ENCODE peak calls at places on chromosomes 6 and 20, in seven cellular contexts. One of them, this sample, is unnamed.

GRCh38 chr6:139925894-139926641 is 551.6 kb upstream of the CITED2 start:
- DNase-seq in OCI-LY7: no peak
- DNase-seq in CD8-positive, alpha-beta T cell: no peak
- DNase-seq in AG04450: peak
- DNase-seq in upper lobe of right lung: no peak
- DNase-seq in AG10803: peak
- DNase-seq in sigmoid colon: no peak
- DNase-seq in this sample: peak

GRCh38 chr6:149118737-149119653 is 198.5 kb upstream of the TAB2 start:
- DNase-seq in CD8-positive, alpha-beta T cell: no peak
- DNase-seq in AG10803: no peak
- DNase-seq in AG04450: no peak
- DNase-seq in OCI-LY7: no peak
- DNase-seq in sigmoid colon: no peak
- DNase-seq in upper lobe of right lung: no peak
- DNase-seq in this sample: no peak

GRCh38 chr20:20367681-20368413 is at the start of gene INSM1:
- DNase-seq in AG04450: no peak
- DNase-seq in AG10803: no peak
- DNase-seq in OCI-LY7: no peak
- DNase-seq in upper lobe of right lung: no peak
- DNase-seq in sigmoid colon: no peak
- DNase-seq in CD8-positive, alpha-beta T cell: no peak
- DNase-seq in this sample: no peak

GRCh38 chr6:166366921-166367320 is 15.8 kb downstream of the MPC1 start:
- DNase-seq in upper lobe of right lung: no peak
- DNase-seq in OCI-LY7: no peak
- DNase-seq in AG04450: no peak
- DNase-seq in sigmoid colon: no peak
- DNase-seq in AG10803: no peak
- DNase-seq in CD8-positive, alpha-beta T cell: no peak
- DNase-seq in this sample: no peak

GRCh38 chr6:18395177-18395850 is 8.2 kb downstream of the RNF144B start:
- DNase-seq in sigmoid colon: no peak
- DNase-seq in CD8-positive, alpha-beta T cell: no peak
- DNase-seq in OCI-LY7: no peak
- DNase-seq in AG04450: no peak
- DNase-seq in AG10803: no peak
- DNase-seq in upper lobe of right lung: no peak
- DNase-seq in this sample: no peak

GRCh38 chr6:88302769-88303230 is 136.7 kb upstream of the CNR1 start:
- DNase-seq in sigmoid colon: no peak
- DNase-seq in upper lobe of right lung: no peak
- DNase-seq in CD8-positive, alpha-beta T cell: no peak
- DNase-seq in OCI-LY7: no peak
- DNase-seq in AG04450: no peak
- DNase-seq in AG10803: no peak
- DNase-seq in this sample: no peak

GRCh38 chr6:52517502-52518278 is 59.2 kb downstream of the TRAM2 start:
- DNase-seq in AG10803: peak
- DNase-seq in sigmoid colon: peak
- DNase-seq in AG04450: peak
- DNase-seq in CD8-positive, alpha-beta T cell: no peak
- DNase-seq in upper lobe of right lung: no peak
- DNase-seq in OCI-LY7: no peak
- DNase-seq in this sample: peak

GRCh38 chr6:148203970-148204369 is 138.7 kb upstream of the SASH1 start:
- DNase-seq in OCI-LY7: peak
- DNase-seq in AG10803: peak
- DNase-seq in CD8-positive, alpha-beta T cell: peak
- DNase-seq in AG04450: peak
- DNase-seq in sigmoid colon: no peak
- DNase-seq in upper lobe of right lung: no peak
- DNase-seq in this sample: peak

GRCh38 chr6:35601331-35602132 is 87.2 kb downstream of the FKBP5 start:
- DNase-seq in upper lobe of right lung: no peak
- DNase-seq in AG04450: peak
- DNase-seq in CD8-positive, alpha-beta T cell: peak
- DNase-seq in AG10803: peak
- DNase-seq in sigmoid colon: peak
- DNase-seq in OCI-LY7: no peak
- DNase-seq in this sample: peak

GRCh38 chr6:110800181-110800838 is 15.0 kb downstream of the CDK19 start:
- DNase-seq in AG10803: no peak
- DNase-seq in AG04450: no peak
- DNase-seq in upper lobe of right lung: no peak
- DNase-seq in OCI-LY7: no peak
- DNase-seq in CD8-positive, alpha-beta T cell: no peak
- DNase-seq in sigmoid colon: no peak
- DNase-seq in this sample: no peak

GRCh38 chr20:15555913-15556312 is 1017.3 kb downstream of the KIF16B start:
- DNase-seq in OCI-LY7: no peak
- DNase-seq in sigmoid colon: no peak
- DNase-seq in AG10803: no peak
- DNase-seq in CD8-positive, alpha-beta T cell: no peak
- DNase-seq in upper lobe of right lung: no peak
- DNase-seq in AG04450: no peak
- DNase-seq in this sample: no peak

GRCh38 chr6:169106176-169106575 is 147.5 kb downstream of the THBS2 start:
- DNase-seq in AG04450: no peak
- DNase-seq in CD8-positive, alpha-beta T cell: no peak
- DNase-seq in AG10803: no peak
- DNase-seq in OCI-LY7: no peak
- DNase-seq in upper lobe of right lung: no peak
- DNase-seq in sigmoid colon: no peak
- DNase-seq in this sample: peak

GRCh38 chr6:16200231-16200941 is 38.0 kb upstream of the GMPR start:
- DNase-seq in AG10803: peak
- DNase-seq in AG04450: no peak
- DNase-seq in sigmoid colon: no peak
- DNase-seq in CD8-positive, alpha-beta T cell: no peak
- DNase-seq in OCI-LY7: no peak
- DNase-seq in upper lobe of right lung: no peak
- DNase-seq in this sample: peak

GRCh38 chr6:36967301-36967700 is 12.8 kb downstream of the PI16 start:
- DNase-seq in OCI-LY7: no peak
- DNase-seq in AG10803: no peak
- DNase-seq in sigmoid colon: no peak
- DNase-seq in CD8-positive, alpha-beta T cell: no peak
- DNase-seq in upper lobe of right lung: no peak
- DNase-seq in AG04450: no peak
- DNase-seq in this sample: no peak

GRCh38 chr6:53432318-53433161 is 83.8 kb upstream of the ELOVL5 start:
- DNase-seq in AG10803: peak
- DNase-seq in sigmoid colon: no peak
- DNase-seq in OCI-LY7: no peak
- DNase-seq in AG04450: peak
- DNase-seq in upper lobe of right lung: no peak
- DNase-seq in CD8-positive, alpha-beta T cell: no peak
- DNase-seq in this sample: peak

GRCh38 chr6:144939926-144940325 is 654.8 kb downstream of the UTRN start:
- DNase-seq in upper lobe of right lung: no peak
- DNase-seq in sigmoid colon: no peak
- DNase-seq in AG04450: no peak
- DNase-seq in CD8-positive, alpha-beta T cell: no peak
- DNase-seq in OCI-LY7: no peak
- DNase-seq in AG10803: peak
- DNase-seq in this sample: no peak

GRCh38 chr20:48875914-48876240 is 45.6 kb upstream of the ARFGEF2 start:
- DNase-seq in upper lobe of right lung: no peak
- DNase-seq in sigmoid colon: no peak
- DNase-seq in AG04450: no peak
- DNase-seq in CD8-positive, alpha-beta T cell: no peak
- DNase-seq in OCI-LY7: peak
- DNase-seq in AG10803: peak
- DNase-seq in this sample: peak

GRCh38 chr6:56490994-56491393 is 151.7 kb downstream of the DST start:
- DNase-seq in AG04450: no peak
- DNase-seq in OCI-LY7: no peak
- DNase-seq in sigmoid colon: no peak
- DNase-seq in CD8-positive, alpha-beta T cell: no peak
- DNase-seq in upper lobe of right lung: no peak
- DNase-seq in AG10803: peak
- DNase-seq in this sample: peak

GRCh38 chr6:154508573-154509375 is 1.7 kb downstream of the CNKSR3 start:
- DNase-seq in OCI-LY7: no peak
- DNase-seq in sigmoid colon: peak
- DNase-seq in AG10803: peak
- DNase-seq in CD8-positive, alpha-beta T cell: no peak
- DNase-seq in upper lobe of right lung: no peak
- DNase-seq in AG04450: no peak
- DNase-seq in this sample: no peak

GRCh38 chr6:138500867-138501446 is 1.7 kb upstream of the NHSL1 start:
- DNase-seq in AG04450: no peak
- DNase-seq in AG10803: peak
- DNase-seq in OCI-LY7: no peak
- DNase-seq in sigmoid colon: no peak
- DNase-seq in CD8-positive, alpha-beta T cell: no peak
- DNase-seq in upper lobe of right lung: no peak
- DNase-seq in this sample: no peak

GRCh38 chr20:51430198-51430950 is 112.1 kb downstream of the NFATC2 start:
- DNase-seq in CD8-positive, alpha-beta T cell: no peak
- DNase-seq in OCI-LY7: no peak
- DNase-seq in sigmoid colon: no peak
- DNase-seq in AG04450: no peak
- DNase-seq in upper lobe of right lung: no peak
- DNase-seq in AG10803: no peak
- DNase-seq in this sample: no peak

GRCh38 chr6:157717266-157717870 is 105.7 kb upstream of the SNX9 start:
- DNase-seq in AG04450: no peak
- DNase-seq in sigmoid colon: no peak
- DNase-seq in AG10803: no peak
- DNase-seq in CD8-positive, alpha-beta T cell: no peak
- DNase-seq in OCI-LY7: no peak
- DNase-seq in upper lobe of right lung: no peak
- DNase-seq in this sample: no peak

GRCh38 chr6:157714153-157714490 is 108.9 kb upstream of the SNX9 start:
- DNase-seq in AG10803: peak
- DNase-seq in upper lobe of right lung: no peak
- DNase-seq in AG04450: no peak
- DNase-seq in OCI-LY7: no peak
- DNase-seq in CD8-positive, alpha-beta T cell: no peak
- DNase-seq in sigmoid colon: no peak
- DNase-seq in this sample: peak

GRCh38 chr6:157716553-157716952 is 106.5 kb upstream of the SNX9 start:
- DNase-seq in OCI-LY7: no peak
- DNase-seq in CD8-positive, alpha-beta T cell: no peak
- DNase-seq in AG04450: no peak
- DNase-seq in AG10803: peak
- DNase-seq in upper lobe of right lung: no peak
- DNase-seq in sigmoid colon: no peak
- DNase-seq in this sample: no peak

GRCh38 chr6:157713451-157714152 is 109.4 kb upstream of the SNX9 start:
- DNase-seq in AG04450: no peak
- DNase-seq in OCI-LY7: no peak
- DNase-seq in upper lobe of right lung: no peak
- DNase-seq in AG10803: no peak
- DNase-seq in CD8-positive, alpha-beta T cell: no peak
- DNase-seq in sigmoid colon: no peak
- DNase-seq in this sample: no peak

GRCh38 chr6:157715766-157716171 is 107.3 kb upstream of the SNX9 start:
- DNase-seq in upper lobe of right lung: no peak
- DNase-seq in CD8-positive, alpha-beta T cell: no peak
- DNase-seq in AG10803: peak
- DNase-seq in OCI-LY7: no peak
- DNase-seq in sigmoid colon: peak
- DNase-seq in AG04450: peak
- DNase-seq in this sample: peak
- H3K4me3 ChIP-seq in upper lobe of right lung: no peak
- H3K4me3 ChIP-seq in CD8-positive, alpha-beta T cell: no peak
- H3K4me3 ChIP-seq in AG10803: peak
- H3K4me3 ChIP-seq in OCI-LY7: no peak
- H3K4me3 ChIP-seq in sigmoid colon: no peak
- H3K4me3 ChIP-seq in AG04450: no peak
- H3K4me3 ChIP-seq in this sample: no peak

GRCh38 chr6:5078121-5078695 is 6.9 kb upstream of the PPP1R3G start:
- DNase-seq in OCI-LY7: peak
- DNase-seq in AG10803: no peak
- DNase-seq in upper lobe of right lung: no peak
- DNase-seq in CD8-positive, alpha-beta T cell: no peak
- DNase-seq in sigmoid colon: no peak
- DNase-seq in AG04450: no peak
- DNase-seq in this sample: no peak
- TF ChIP-seq CTCF in OCI-LY7: peak
- TF ChIP-seq CTCF in AG10803: peak
- TF ChIP-seq CTCF in upper lobe of right lung: no peak
- TF ChIP-seq CTCF in CD8-positive, alpha-beta T cell: no peak
- TF ChIP-seq CTCF in sigmoid colon: no peak
- TF ChIP-seq CTCF in AG04450: peak
- TF ChIP-seq CTCF in this sample: peak

GRCh38 chr6:572596-573265 is 84.2 kb downstream of the HUS1B start:
- DNase-seq in upper lobe of right lung: no peak
- DNase-seq in OCI-LY7: no peak
- DNase-seq in CD8-positive, alpha-beta T cell: no peak
- DNase-seq in AG10803: no peak
- DNase-seq in sigmoid colon: no peak
- DNase-seq in AG04450: no peak
- DNase-seq in this sample: peak
- H3K4me3 ChIP-seq in upper lobe of right lung: no peak
- H3K4me3 ChIP-seq in OCI-LY7: no peak
- H3K4me3 ChIP-seq in CD8-positive, alpha-beta T cell: no peak
- H3K4me3 ChIP-seq in AG10803: no peak
- H3K4me3 ChIP-seq in sigmoid colon: no peak
- H3K4me3 ChIP-seq in AG04450: no peak
- H3K4me3 ChIP-seq in this sample: no peak

GRCh38 chr6:34068462-34069044 is 77.3 kb downstream of the GRM4 start:
- DNase-seq in CD8-positive, alpha-beta T cell: no peak
- DNase-seq in sigmoid colon: no peak
- DNase-seq in AG10803: no peak
- DNase-seq in AG04450: no peak
- DNase-seq in upper lobe of right lung: no peak
- DNase-seq in OCI-LY7: no peak
- DNase-seq in this sample: no peak
- TF ChIP-seq CTCF in CD8-positive, alpha-beta T cell: no peak
- TF ChIP-seq CTCF in sigmoid colon: no peak
- TF ChIP-seq CTCF in AG10803: no peak
- TF ChIP-seq CTCF in AG04450: no peak
- TF ChIP-seq CTCF in upper lobe of right lung: no peak
- TF ChIP-seq CTCF in OCI-LY7: no peak
- TF ChIP-seq CTCF in this sample: no peak

GRCh38 chr6:1377526-1378223 is 11.7 kb upstream of the FOXF2 start:
- DNase-seq in AG10803: no peak
- DNase-seq in sigmoid colon: no peak
- DNase-seq in CD8-positive, alpha-beta T cell: no peak
- DNase-seq in upper lobe of right lung: no peak
- DNase-seq in AG04450: no peak
- DNase-seq in OCI-LY7: no peak
- DNase-seq in this sample: no peak
- H3K4me3 ChIP-seq in AG10803: no peak
- H3K4me3 ChIP-seq in sigmoid colon: no peak
- H3K4me3 ChIP-seq in CD8-positive, alpha-beta T cell: no peak
- H3K4me3 ChIP-seq in upper lobe of right lung: peak
- H3K4me3 ChIP-seq in AG04450: no peak
- H3K4me3 ChIP-seq in OCI-LY7: no peak
- H3K4me3 ChIP-seq in this sample: no peak

GRCh38 chr6:114659513-114659912 is 316.7 kb upstream of the HS3ST5 start:
- DNase-seq in CD8-positive, alpha-beta T cell: no peak
- DNase-seq in upper lobe of right lung: no peak
- DNase-seq in AG10803: no peak
- DNase-seq in sigmoid colon: no peak
- DNase-seq in AG04450: no peak
- DNase-seq in OCI-LY7: no peak
- DNase-seq in this sample: no peak
- TF ChIP-seq CTCF in CD8-positive, alpha-beta T cell: no peak
- TF ChIP-seq CTCF in upper lobe of right lung: no peak
- TF ChIP-seq CTCF in AG10803: no peak
- TF ChIP-seq CTCF in sigmoid colon: no peak
- TF ChIP-seq CTCF in AG04450: no peak
- TF ChIP-seq CTCF in OCI-LY7: no peak
- TF ChIP-seq CTCF in this sample: no peak

This sample was measured in fibroblast of pulmonary artery.